ENCODE peak calls at places on chromosomes 13 and 19, in six cellular contexts. S is tibial nerve, E is heart left ventricle, H is uterus, Q is suprapubic skin, L is Peyer's patch. I is an unnamed sample.

GRCh38 chr19:14088634-14089411 is 1.7 kb downstream of the SAMD1 start:
- DNase-seq in E (no peak), Q (no peak), S (no peak), H (no peak), L (no peak), I (no peak)

GRCh38 chr13:109569938-109570711 is 216.3 kb downstream of the IRS2 start:
- DNase-seq in Q (no peak), E (no peak), L (no peak), S (no peak), H (no peak), I (no peak)

GRCh38 chr13:108313382-108313781 is 43.9 kb downstream of the TNFSF13B start:
- DNase-seq in S (no peak), Q (no peak), E (no peak), H (no peak), L (no peak), I (no peak)

GRCh38 chr13:23849670-23850069 is 39.5 kb downstream of the MIPEP start:
- DNase-seq in S (no peak), E (no peak), Q (no peak), L (no peak), H (no peak), I (no peak)

GRCh38 chr13:20191311-20191901 is 1.3 kb downstream of the GJB2 start:
- DNase-seq in Q (no peak), L (peak; percentile 69), E (no peak), S (no peak), H (no peak), I (no peak)

GRCh38 chr13:67416047-67416925 is 186.2 kb upstream of the PCDH9 start:
- DNase-seq in E (no peak), L (no peak), H (no peak), S (no peak), Q (no peak), I (no peak)

GRCh38 chr13:34416833-34417425 is 525.1 kb upstream of the NBEA start:
- DNase-seq in H (peak; percentile 20), S (no peak), Q (no peak), L (no peak), E (peak; percentile 70), I (no peak)

GRCh38 chr13:79973533-79973963 is 367.4 kb downstream of the SPRY2 start:
- DNase-seq in Q (no peak), E (peak; percentile 52), H (peak; percentile 21), S (no peak), L (no peak), I (no peak)

GRCh38 chr13:22926176-22927007 is 254.4 kb upstream of the SGCG start:
- DNase-seq in H (peak; percentile 84), S (peak; percentile 41), Q (peak; percentile 89), L (no peak), E (peak; percentile 66), I (no peak)

GRCh38 chr19:38037151-38037611 is 130.2 kb downstream of the SIPA1L3 start:
- DNase-seq in L (no peak), Q (no peak), S (no peak), H (no peak), E (no peak), I (no peak)

GRCh38 chr13:112781287-112781686 is 91.4 kb downstream of the ATP11A start:
- DNase-seq in S (no peak), H (no peak), Q (no peak), E (no peak), L (no peak), I (no peak)

GRCh38 chr19:28633223-28634030 is 579.5 kb downstream of the UQCRFS1 start:
- DNase-seq in H (no peak), E (no peak), Q (no peak), S (no peak), L (no peak), I (no peak)

GRCh38 chr19:11418518-11419506 is at the start of gene RGL3:
- DNase-seq in H (no peak), Q (no peak), L (no peak), S (no peak), E (peak; percentile 42), I (no peak)

GRCh38 chr13:91154553-91154952 is 192.9 kb upstream of the MIR17HG start:
- DNase-seq in L (no peak), E (no peak), S (no peak), H (no peak), Q (no peak), I (no peak)

GRCh38 chr19:12938536-12939291 is at the start of gene CALR:
- DNase-seq in L (no peak), E (no peak), H (no peak), Q (no peak), S (no peak), I (no peak)

GRCh38 chr13:20505405-20506366 is 20.0 kb downstream of the CRYL1 start:
- DNase-seq in E (no peak), Q (no peak), H (no peak), L (no peak), S (no peak), I (no peak)

GRCh38 chr13:111201304-111201940 is 86.3 kb downstream of the ARHGEF7 start:
- DNase-seq in S (no peak), Q (no peak), H (no peak), E (no peak), L (no peak), I (no peak)

GRCh38 chr19:13978306-13978705 is 26.0 kb downstream of the DCAF15 start:
- DNase-seq in E (peak; percentile 87), Q (peak; percentile 88), S (peak; percentile 71), L (peak; percentile 76), H (peak; percentile 92), I (no peak)

GRCh38 chr13:23578411-23579071 is 8.3 kb downstream of the TNFRSF19 start:
- DNase-seq in S (peak; percentile 64), H (peak; percentile 66), E (peak; percentile 85), Q (peak; percentile 87), L (peak; percentile 77), I (no peak)

GRCh38 chr19:51607920-51608562 is 22.2 kb downstream of the SIGLEC5 start:
- DNase-seq in H (peak; percentile 43), L (peak; percentile 69), S (peak; percentile 38), Q (no peak), E (peak; percentile 69), I (no peak)

GRCh38 chr19:29325241-29325975 is 112.5 kb upstream of the UQCRFS1 start:
- DNase-seq in E (no peak), L (no peak), H (no peak), S (no peak), Q (peak; percentile 43), I (no peak)

GRCh38 chr19:28239270-28239669 is 973.7 kb downstream of the UQCRFS1 start:
- DNase-seq in L (no peak), Q (peak; percentile 34), E (no peak), S (no peak), H (no peak), I (no peak)

GRCh38 chr19:49896863-49897621 is at the start of gene IL4I1:
- DNase-seq in Q (no peak), L (no peak), S (no peak), H (no peak), E (peak; percentile 55), I (no peak)

GRCh38 chr19:14772467-14772866 is 5.9 kb downstream of the ADGRE2 start:
- DNase-seq in Q (no peak), S (no peak), E (no peak), L (no peak), H (no peak), I (no peak)

GRCh38 chr19:30328096-30328495 is 44.1 kb upstream of the ZNF536 start:
- DNase-seq in E (no peak), Q (no peak), S (no peak), H (no peak), L (no peak), I (no peak)

GRCh38 chr19:8005534-8006256 is at the start of gene ELAVL1:
- DNase-seq in L (peak; percentile 95), E (peak; percentile 91), H (peak; percentile 79), Q (peak; percentile 90), S (peak; percentile 84), I (peak; percentile 33)

GRCh38 chr19:23402388-23402787 is 7.1 kb upstream of the ZNF91 start:
- DNase-seq in Q (no peak), H (no peak), E (no peak), L (no peak), S (no peak), I (no peak)

GRCh38 chr13:40477623-40478608 is 188.5 kb downstream of the FOXO1 start:
- DNase-seq in H (peak; percentile 45), L (no peak), Q (no peak), E (peak; percentile 67), S (peak; percentile 44), I (no peak)
- TF ChIP-seq POLR2A in H (no peak), L (no peak), Q (no peak), E (no peak), S (no peak), I (no peak)

GRCh38 chr13:95452376-95452775 is 100.1 kb upstream of the CLDN10 start:
- DNase-seq in H (no peak), L (no peak), Q (no peak), E (no peak), S (no peak), I (no peak)
- TF ChIP-seq POLR2A in H (no peak), L (no peak), Q (no peak), E (no peak), S (no peak), I (no peak)

DNA sequence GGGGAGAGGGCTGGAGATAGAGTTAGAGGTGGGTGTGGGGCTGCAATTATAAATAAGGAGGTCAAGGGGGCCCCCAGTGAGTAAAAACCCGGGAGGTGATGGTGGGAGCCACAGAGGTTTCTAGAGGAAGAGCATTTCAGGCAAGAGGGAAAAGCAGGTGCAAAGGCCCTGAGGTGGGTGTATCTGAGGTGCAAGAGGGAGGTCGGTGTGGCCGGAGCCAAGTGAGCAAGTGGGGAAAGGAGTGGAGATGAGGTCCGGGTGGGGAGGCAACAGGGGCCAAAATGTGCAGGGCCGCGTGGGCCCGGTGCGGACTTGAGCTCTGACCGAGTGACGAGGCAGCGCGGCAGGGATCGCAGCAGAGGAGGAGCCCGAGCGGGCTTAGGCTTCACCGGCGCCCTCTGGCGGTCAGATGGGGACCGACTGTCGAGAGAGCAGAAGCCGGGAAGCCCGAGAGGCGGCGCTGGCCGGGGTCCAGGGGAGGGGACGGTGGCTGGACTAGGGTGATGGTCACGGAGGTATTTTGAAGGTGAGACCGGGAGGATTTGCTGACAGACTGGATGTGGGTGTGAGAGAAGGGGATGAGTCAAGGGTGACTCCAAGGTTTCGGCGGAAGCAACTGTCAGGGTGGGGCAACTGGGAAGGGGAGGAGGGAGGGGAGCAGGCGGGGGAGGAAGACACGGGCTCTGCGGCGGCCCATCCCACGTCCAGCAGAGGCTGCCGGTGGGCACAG is 17.7 kb upstream of the SPACA4 start:
- DNase-seq in E (peak; percentile 87), L (peak; percentile 96), Q (peak; percentile 95), S (peak; percentile 75), H (peak; percentile 82), I (no peak)
- TF ChIP-seq POLR2A in E (no peak), L (no peak), Q (no peak), S (no peak), H (no peak), I (no peak)

DNA sequence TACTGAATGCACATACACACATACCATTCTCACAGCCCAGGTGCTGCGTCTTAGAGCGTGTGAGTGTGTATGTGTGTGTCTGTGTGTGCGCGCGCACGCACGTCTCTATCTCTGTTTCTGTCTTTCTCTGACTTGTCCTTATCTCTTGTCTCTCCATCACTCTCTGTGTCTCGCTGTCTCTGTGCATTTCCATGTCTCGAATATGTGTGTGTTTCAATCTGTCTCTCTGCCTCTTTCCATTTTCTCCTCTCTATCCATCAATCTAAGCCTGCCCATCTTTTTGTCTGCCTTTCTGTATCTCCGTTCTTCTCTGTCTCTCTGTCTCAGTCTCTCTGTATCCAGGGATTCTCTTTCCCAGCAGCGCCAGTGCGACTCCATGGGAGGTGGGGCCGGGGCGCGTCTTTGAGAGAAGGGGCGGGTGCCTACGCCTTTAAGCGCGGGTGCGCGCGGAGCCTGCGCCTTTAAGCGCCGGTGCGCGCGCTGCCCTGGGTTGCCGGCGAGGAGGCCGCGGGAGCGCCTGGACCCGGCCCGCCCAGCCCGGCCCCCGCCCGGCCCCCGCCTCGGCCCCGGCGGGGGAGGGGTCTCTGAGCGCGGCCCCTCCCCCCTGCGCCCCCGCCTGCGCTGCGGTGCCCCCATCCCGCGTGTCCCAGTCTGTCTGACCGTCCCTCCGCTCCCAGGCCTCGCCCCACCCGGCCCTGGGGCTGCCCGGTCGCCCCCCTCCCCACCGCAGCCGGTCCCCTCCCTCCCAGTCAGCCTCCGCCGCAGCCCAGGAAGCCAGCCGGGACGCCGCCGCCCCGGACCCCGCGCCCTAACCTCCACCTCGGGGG is at the start of gene LRFN3:
- DNase-seq in H (peak; percentile 75), E (peak; percentile 68), Q (no peak), L (peak; percentile 81), S (peak; percentile 38), I (no peak)
- TF ChIP-seq POLR2A in H (no peak), E (no peak), Q (no peak), L (no peak), S (no peak), I (no peak)

I was measured in esophagus squamous epithelium.